ENCODE peak calls at places on chromosome 10, in eight cellular contexts. X is endothelial cell; Y is EL; G is NCI-H460; P is NCI-H510A treated with DMSO at 0.1 percent for 48 hours; U is stimulated activated CD4-positive, alpha-beta T cell treated with anti-CD3 and anti-CD28 coated beads, Interleukin-4, amount 100 ng/mL, for 24 hours; F is WTC11; C is activated effector memory CD4-positive, alpha-beta T cell treated with Interleukin-2 at 50 U/mL for 16 hours. N is an unnamed sample.
A peak's percentile ranks its signal among the peaks of the same experiment; 100 is the strongest.

GRCh38 chr10:9305018-9305655 is 1250.6 kb downstream of the GATA3 start:
- DNase-seq in G (peak; percentile 22), Y (peak; percentile 8), X (no peak), P (peak; percentile 1), F (no peak), C (no peak), U (no peak), N (no peak)

GRCh38 chr10:14092749-14093148 is 238.0 kb downstream of the FRMD4A start:
- DNase-seq in X (no peak), F (no peak), Y (no peak), C (no peak), P (no peak), G (no peak), U (no peak), N (no peak)

GRCh38 chr10:547591-548081 is 141.8 kb downstream of the DIP2C start:
- DNase-seq in Y (no peak), C (no peak), G (no peak), F (no peak), P (no peak), U (no peak), X (no peak), N (no peak)

GRCh38 chr10:59362184-59362966 is at the start of gene FAM13C:
- DNase-seq in U (no peak), C (no peak), Y (peak; percentile 47), P (peak; percentile 78), G (peak; percentile 27), F (peak; percentile 82), X (peak; percentile 72), N (no peak)

GRCh38 chr10:1255600-1255999 is 199.4 kb downstream of the WDR37 start:
- DNase-seq in U (no peak), C (no peak), G (no peak), P (no peak), Y (no peak), F (no peak), X (no peak), N (no peak)

GRCh38 chr10:64635906-64636305 is 1114.7 kb downstream of the REEP3 start:
- DNase-seq in Y (no peak), C (no peak), P (no peak), G (no peak), F (no peak), X (no peak), U (no peak), N (no peak)

GRCh38 chr10:77524300-77524711 is 113.3 kb downstream of the KCNMA1 start:
- DNase-seq in U (no peak), P (no peak), F (no peak), X (no peak), Y (peak; percentile 96), C (no peak), G (no peak), N (peak; percentile 13)

GRCh38 chr10:71821909-71822763 is 28.9 kb downstream of the PSAP start:
- DNase-seq in X (no peak), C (no peak), P (no peak), G (no peak), U (no peak), F (no peak), Y (peak; percentile 61), N (peak; percentile 95)

GRCh38 chr10:88254091-88254490 is 329.0 kb downstream of the RNLS start:
- DNase-seq in U (no peak), F (no peak), C (no peak), Y (peak; percentile 92), X (no peak), P (no peak), G (peak; percentile 38), N (peak; percentile 21)

GRCh38 chr10:87750001-87750651 is 67.9 kb downstream of the ATAD1 start:
- DNase-seq in Y (peak; percentile 56), P (no peak), F (no peak), X (no peak), C (no peak), U (no peak), G (no peak), N (no peak)

GRCh38 chr10:23432639-23433038 is 6.2 kb upstream of the OTUD1 start:
- DNase-seq in C (no peak), X (no peak), P (no peak), F (no peak), G (no peak), Y (no peak), U (no peak), N (peak; percentile 95)

GRCh38 chr10:5559642-5560141 is 34.9 kb downstream of the CALML3 start:
- DNase-seq in Y (peak; percentile 79), X (no peak), U (no peak), G (no peak), P (no peak), C (no peak), F (no peak), N (no peak)

GRCh38 chr10:87608756-87609155 is 50.9 kb upstream of the PAPSS2 start:
- DNase-seq in G (no peak), C (no peak), U (no peak), X (no peak), P (no peak), F (no peak), Y (no peak), N (no peak)

GRCh38 chr10:71575446-71575845 is 144.1 kb downstream of the C10orf105 start:
- DNase-seq in G (no peak), F (no peak), Y (no peak), P (no peak), U (no peak), C (no peak), X (no peak), N (no peak)

GRCh38 chr10:21754410-21755011 is 220.5 kb downstream of the MLLT10 start:
- DNase-seq in Y (peak; percentile 6), C (no peak), G (no peak), X (no peak), U (no peak), F (no peak), P (no peak), N (peak; percentile 76)

GRCh38 chr10:31875608-31876007 is 53.0 kb downstream of the ARHGAP12 start:
- DNase-seq in Y (no peak), P (no peak), C (no peak), F (no peak), U (no peak), G (no peak), X (no peak), N (no peak)

GRCh38 chr10:112446855-112447691 is at the start of the genes VTI1A and ZDHHC6:
- DNase-seq in G (peak; percentile 73), C (peak; percentile 76), U (peak; percentile 86), P (peak; percentile 97), F (peak; percentile 78), Y (peak; percentile 84), X (peak; percentile 76), N (peak; percentile 70)

GRCh38 chr10:114386446-114386845 is 17.9 kb downstream of the AFAP1L2 start:
- DNase-seq in U (no peak), F (peak; percentile 33), P (no peak), X (no peak), C (no peak), G (no peak), Y (no peak), N (no peak)

GRCh38 chr10:118966131-118967125 is 63.1 kb upstream of the NANOS1 start:
- DNase-seq in X (no peak), F (no peak), P (no peak), Y (no peak), U (no peak), C (no peak), G (no peak), N (no peak)

GRCh38 chr10:99451499-99451788 is 21.0 kb upstream of the GOT1 start:
- DNase-seq in P (no peak), Y (no peak), U (no peak), X (no peak), C (no peak), G (no peak), F (no peak), N (no peak)

GRCh38 chr10:1395025-1395981 is 339.1 kb downstream of the WDR37 start:
- DNase-seq in G (no peak), U (no peak), Y (no peak), F (no peak), X (peak; percentile 2), P (no peak), C (no peak), N (no peak)

GRCh38 chr10:101060951-101061813 is 607 bp upstream of the KAZALD1 start:
- DNase-seq in U (peak; percentile 91), F (peak; percentile 98), P (peak; percentile 90), Y (peak; percentile 96), X (peak; percentile 96), G (peak; percentile 95), C (peak; percentile 36), N (peak; percentile 89)

GRCh38 chr10:87842776-87843497 is 20.4 kb downstream of the KLLN start:
- DNase-seq in Y (peak; percentile 56), U (no peak), X (no peak), G (no peak), P (no peak), C (no peak), F (no peak), N (peak; percentile 42)

GRCh38 chr10:120131183-120131582 is 238.7 kb downstream of the SEC23IP start:
- DNase-seq in G (peak; percentile 18), F (peak; percentile 83), P (no peak), X (peak; percentile 67), Y (peak; percentile 22), U (no peak), C (no peak), N (peak; percentile 3)

GRCh38 chr10:17368708-17369272 is 85.6 kb downstream of the ST8SIA6 start:
- DNase-seq in X (no peak), G (no peak), C (no peak), U (peak; percentile 7), F (no peak), Y (no peak), P (no peak), N (no peak)